ENCODE peak calls at places on chromosomes 6 and 20, in four cellular contexts. L, V, Z and R are unnamed samples.

GRCh38 chr6:35258858-35259193 is 709 bp upstream of the ZNF76 start:
- DNase-seq in L (peak; percentile 67), Z (no peak), V (peak; percentile 59), R (no peak)

GRCh38 chr6:43912598-43913387 is 142.8 kb downstream of the VEGFA start:
- DNase-seq in L (no peak), V (no peak), Z (no peak), R (no peak)

GRCh38 chr20:2130062-2130591 is 28.5 kb downstream of the STK35 start:
- DNase-seq in L (no peak), V (no peak), Z (no peak), R (no peak)

GRCh38 chr6:24936641-24937317 is 1.0 kb upstream of the RIPOR2 start:
- DNase-seq in Z (no peak), L (no peak), V (peak; percentile 58), R (no peak)

GRCh38 chr20:4406627-4407026 is 315.1 kb upstream of the PRND start:
- DNase-seq in L (no peak), Z (peak; percentile 36), V (peak; percentile 88), R (peak; percentile 9)

GRCh38 chr6:72464246-72464645 is 157.6 kb upstream of the KCNQ5 start:
- DNase-seq in Z (no peak), L (no peak), V (peak; percentile 24), R (no peak)

GRCh38 chr20:62925420-62926228 is 681 bp downstream of the DIDO1 start:
- DNase-seq in L (no peak), Z (no peak), V (peak; percentile 16), R (no peak)

GRCh38 chr6:27608916-27609883 is 136.3 kb upstream of the ZNF184 start:
- DNase-seq in Z (peak; percentile 63), L (peak; percentile 34), V (peak; percentile 60), R (no peak)

GRCh38 chr20:52145587-52145986 is 46.0 kb downstream of the ZFP64 start:
- DNase-seq in Z (no peak), L (no peak), V (peak; percentile 28), R (no peak)

GRCh38 chr20:57476073-57476526 is 48.8 kb downstream of the CTCFL start:
- DNase-seq in L (no peak), V (no peak), Z (peak; percentile 79), R (no peak)

GRCh38 chr20:829531-829930 is 4.0 kb upstream of the FAM110A start:
- DNase-seq in L (no peak), Z (no peak), V (peak; percentile 17), R (no peak)

GRCh38 chr20:38460040-38460623 is 12.5 kb upstream of the RALGAPB start:
- DNase-seq in L (peak; percentile 56), V (peak; percentile 81), Z (peak; percentile 87), R (peak; percentile 69)

GRCh38 chr6:137323860-137324259 is 104.7 kb upstream of the IFNGR1 start:
- DNase-seq in V (no peak), L (no peak), Z (no peak), R (no peak)

GRCh38 chr20:36063916-36064660 is 90.5 kb upstream of the EPB41L1 start:
- DNase-seq in Z (no peak), L (no peak), V (no peak), R (no peak)

GRCh38 chr6:84825461-84825860 is 61.1 kb upstream of the TBX18 start:
- DNase-seq in V (no peak), L (no peak), Z (peak; percentile 85), R (no peak)

GRCh38 chr6:5050009-5050408 is 35.1 kb upstream of the PPP1R3G start:
- DNase-seq in V (no peak), Z (no peak), L (no peak), R (no peak)

GRCh38 chr6:168208854-168209253 is 110.7 kb downstream of the DACT2 start:
- DNase-seq in L (no peak), Z (no peak), V (no peak), R (no peak)

GRCh38 chr20:18981956-18982539 is 168.5 kb downstream of the SCP2D1 start:
- DNase-seq in V (no peak), Z (no peak), L (no peak), R (no peak)

GRCh38 chr20:48102821-48103635 is 317.7 kb upstream of the SULF2 start:
- DNase-seq in L (no peak), Z (no peak), V (no peak), R (no peak)

GRCh38 chr20:44141873-44142272 is 45.1 kb downstream of the JPH2 start:
- DNase-seq in L (no peak), V (no peak), Z (no peak), R (no peak)

GRCh38 chr20:1215386-1216170 is 10.3 kb upstream of the RAD21L1 start:
- DNase-seq in V (no peak), L (peak; percentile 48), Z (no peak), R (no peak)

GRCh38 chr6:73942581-73942980 is 246.6 kb downstream of the CD109 start:
- DNase-seq in L (no peak), V (peak; percentile 79), Z (no peak), R (peak; percentile 5)

GRCh38 chr20:58310291-58310782 is 822 bp downstream of the RAB22A start:
- DNase-seq in L (no peak), V (peak; percentile 14), Z (peak; percentile 57), R (no peak)

GRCh38 chr20:36941403-36941835 is 10.1 kb downstream of the SAMHD1 start:
- DNase-seq in Z (peak; percentile 49), L (no peak), V (no peak), R (no peak)

GRCh38 chr20:32908334-32909292 is 49.9 kb downstream of the EFCAB8 start:
- DNase-seq in Z (no peak), L (no peak), V (no peak), R (no peak)

GRCh38 chr20:57609086-57609841 is 11.0 kb downstream of the ZBP1 start:
- DNase-seq in Z (no peak), L (no peak), V (no peak), R (no peak)

GRCh38 chr6:32947552-32948465 is 5.1 kb downstream of the HLA-DMA start:
- DNase-seq in Z (peak; percentile 58), V (peak; percentile 64), L (no peak), R (no peak)

GRCh38 chr6:85015396-85015990 is 251.1 kb upstream of the TBX18 start:
- DNase-seq in V (peak; percentile 42), L (peak; percentile 45), Z (peak; percentile 83), R (no peak)

GRCh38 chr6:112254921-112255320 is 554 bp upstream of the LAMA4 start:
- DNase-seq in Z (no peak), L (no peak), V (no peak), R (no peak)

GRCh38 chr6:112251170-112251945 is 3.0 kb downstream of the LAMA4 start:
- DNase-seq in L (no peak), Z (peak; percentile 81), V (peak; percentile 79), R (no peak)

GRCh38 chr6:112253842-112254816 is at the start of gene LAMA4:
- DNase-seq in L (no peak), V (peak; percentile 69), Z (peak; percentile 86), R (no peak)

GRCh38 chr6:112253505-112253841 is 894 bp downstream of the LAMA4 start:
- DNase-seq in Z (no peak), L (no peak), V (no peak), R (no peak)

DNA sequence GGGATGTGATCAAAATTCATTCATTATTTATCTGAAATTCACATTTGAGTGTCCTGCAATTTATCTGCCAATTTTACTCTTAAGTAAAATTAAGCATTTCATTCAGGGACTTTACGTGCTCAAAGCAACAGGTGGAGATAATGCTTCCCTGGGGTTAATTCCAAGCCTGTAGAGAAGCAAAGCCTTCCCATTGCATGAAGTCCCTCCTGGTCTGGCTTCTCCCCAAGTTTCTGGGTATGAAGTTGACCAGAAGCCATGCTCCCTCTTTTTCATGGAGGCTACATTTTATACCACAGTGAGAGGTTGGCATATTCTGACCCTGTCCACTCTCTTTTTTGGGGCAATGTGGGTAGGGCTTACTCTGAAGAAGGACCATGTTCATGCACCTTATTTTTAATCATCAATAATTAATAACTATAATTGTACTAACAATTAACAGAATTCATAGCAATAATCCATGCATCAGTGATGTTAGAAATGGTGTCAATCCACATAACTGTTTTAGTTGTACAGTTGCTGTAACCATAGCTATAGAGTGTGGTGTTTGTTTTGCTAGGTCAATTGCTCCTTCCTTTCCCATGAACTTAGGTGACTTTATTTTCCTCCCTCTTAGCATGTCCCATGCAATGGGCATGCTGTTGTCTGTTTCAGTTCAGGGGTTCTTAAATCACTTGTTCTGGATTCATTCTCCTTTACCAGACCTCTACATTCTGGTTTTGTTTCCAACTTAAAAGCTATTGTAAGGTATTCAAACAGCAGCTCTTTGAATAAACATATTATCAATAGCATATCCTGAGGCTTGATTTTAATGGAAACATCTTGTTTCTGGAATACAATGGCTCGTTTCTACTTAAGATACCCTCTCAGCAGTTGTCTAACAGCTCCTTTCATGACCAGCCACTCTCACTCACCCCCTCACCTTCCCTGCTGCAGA is 1.5 kb downstream of the LAMA4 start:
- DNase-seq in Z (peak; percentile 89), V (peak; percentile 36), L (no peak), R (no peak)
- H3K4me3 ChIP-seq in Z (peak overlapping the region; percentile 91), V (peak overlapping the region; percentile 89), L (no peak overlapping the region), R (no peak overlapping the region)

GRCh38 chr6:128280066-128280465 is 240.3 kb downstream of the PTPRK start:
- DNase-seq in V (no peak), L (no peak), Z (no peak), R (no peak)
- H3K9me1 ChIP-seq in V (peaks cover 6% of the 10 kb centered on the region), L (no peaks in the 10 kb centered on the region), Z (no peaks in the 10 kb centered on the region), R (no peaks in the 10 kb centered on the region)

GRCh38 chr6:16592550-16592892 is 168.7 kb downstream of the ATXN1 start:
- DNase-seq in L (no peak), Z (no peak), V (no peak), R (no peak)

GRCh38 chr6:16596890-16597331 is 164.3 kb downstream of the ATXN1 start:
- DNase-seq in Z (no peak), L (no peak), V (no peak), R (peak; percentile 50)

GRCh38 chr6:16595514-16595913 is 165.7 kb downstream of the ATXN1 start:
- DNase-seq in L (no peak), V (no peak), Z (no peak), R (no peak)

GRCh38 chr6:16594849-16595248 is 166.4 kb downstream of the ATXN1 start:
- DNase-seq in L (no peak), Z (no peak), V (no peak), R (no peak)

GRCh38 chr6:16591681-16592549 is 169.3 kb downstream of the ATXN1 start:
- DNase-seq in L (no peak), Z (no peak), V (no peak), R (no peak)
- H3K4me3 ChIP-seq in L (no peak overlapping the region), Z (no peak overlapping the region), V (no peak overlapping the region), R (no peak overlapping the region)

GRCh38 chr6:69953491-69953890 is 87.1 kb downstream of the COL19A1 start:
- DNase-seq in V (no peak), Z (no peak), L (no peak), R (no peak)
- H3K9me1 ChIP-seq in V (no peaks in the 10 kb centered on the region), Z (no peaks in the 10 kb centered on the region), L (no peaks in the 10 kb centered on the region), R (no peaks in the 10 kb centered on the region)

GRCh38 chr6:158649289-158650143 is at the start of gene SYTL3:
- DNase-seq in L (no peak), Z (peak; percentile 29), V (peak; percentile 82), R (no peak)
- H3K4me3 ChIP-seq in L (no peak within 1 kb of the TSS), Z (no peak within 1 kb of the TSS), V (no peak within 1 kb of the TSS), R (peak within 1 kb of the TSS; percentile 31)